ENCODE peak calls at places on chromosomes 5 and 9, in seven cellular contexts. One of them, this sample, is unnamed.

GRCh38 chr9:105127863-105128220 is 116.6 kb upstream of the SLC44A1 start:
- DNase-seq in A172: peak
- DNase-seq in SW 1271: no peak
- DNase-seq in H9: no peak
- DNase-seq in choroid plexus epithelial cell: peak
- DNase-seq in kidney epithelial cell: peak
- DNase-seq in left cardiac atrium: no peak
- DNase-seq in this sample: no peak

GRCh38 chr5:163571755-163572154 is 66.3 kb downstream of the MAT2B start:
- DNase-seq in kidney epithelial cell: peak
- DNase-seq in A172: peak
- DNase-seq in H9: no peak
- DNase-seq in choroid plexus epithelial cell: peak
- DNase-seq in left cardiac atrium: no peak
- DNase-seq in SW 1271: peak
- DNase-seq in this sample: peak

GRCh38 chr9:71637926-71638325 is 130.4 kb downstream of the CEMIP2 start:
- DNase-seq in SW 1271: no peak
- DNase-seq in left cardiac atrium: no peak
- DNase-seq in choroid plexus epithelial cell: no peak
- DNase-seq in H9: no peak
- DNase-seq in A172: no peak
- DNase-seq in kidney epithelial cell: no peak
- DNase-seq in this sample: no peak

GRCh38 chr9:108645520-108645919 is 210.3 kb downstream of the ACTL7B start:
- DNase-seq in choroid plexus epithelial cell: no peak
- DNase-seq in A172: no peak
- DNase-seq in H9: no peak
- DNase-seq in left cardiac atrium: no peak
- DNase-seq in kidney epithelial cell: no peak
- DNase-seq in SW 1271: no peak
- DNase-seq in this sample: no peak

GRCh38 chr5:116569999-116570398 is 4.6 kb downstream of the SEMA6A start:
- DNase-seq in H9: no peak
- DNase-seq in choroid plexus epithelial cell: no peak
- DNase-seq in left cardiac atrium: no peak
- DNase-seq in SW 1271: no peak
- DNase-seq in kidney epithelial cell: no peak
- DNase-seq in A172: no peak
- DNase-seq in this sample: no peak

GRCh38 chr9:70802206-70802605 is 319.2 kb downstream of the TRPM3 start:
- DNase-seq in left cardiac atrium: no peak
- DNase-seq in kidney epithelial cell: no peak
- DNase-seq in A172: no peak
- DNase-seq in H9: no peak
- DNase-seq in choroid plexus epithelial cell: peak
- DNase-seq in SW 1271: no peak
- DNase-seq in this sample: no peak

GRCh38 chr5:57037355-57037754 is 85.4 kb upstream of the MIER3 start:
- DNase-seq in choroid plexus epithelial cell: peak
- DNase-seq in left cardiac atrium: no peak
- DNase-seq in SW 1271: no peak
- DNase-seq in A172: peak
- DNase-seq in kidney epithelial cell: no peak
- DNase-seq in H9: peak
- DNase-seq in this sample: no peak

GRCh38 chr5:66247176-66247960 is 103.3 kb downstream of the SREK1 start:
- DNase-seq in A172: peak
- DNase-seq in SW 1271: peak
- DNase-seq in H9: no peak
- DNase-seq in choroid plexus epithelial cell: peak
- DNase-seq in left cardiac atrium: no peak
- DNase-seq in kidney epithelial cell: no peak
- DNase-seq in this sample: no peak

GRCh38 chr5:29550523-29550922 is 1643.0 kb upstream of the CDH6 start:
- DNase-seq in SW 1271: no peak
- DNase-seq in kidney epithelial cell: no peak
- DNase-seq in H9: no peak
- DNase-seq in A172: no peak
- DNase-seq in choroid plexus epithelial cell: no peak
- DNase-seq in left cardiac atrium: no peak
- DNase-seq in this sample: peak

GRCh38 chr9:70988551-70988950 is 132.9 kb downstream of the TRPM3 start:
- DNase-seq in left cardiac atrium: no peak
- DNase-seq in H9: no peak
- DNase-seq in kidney epithelial cell: no peak
- DNase-seq in SW 1271: no peak
- DNase-seq in choroid plexus epithelial cell: peak
- DNase-seq in A172: no peak
- DNase-seq in this sample: peak

GRCh38 chr9:76845254-76845653 is 60.7 kb downstream of the PRUNE2 start:
- DNase-seq in kidney epithelial cell: no peak
- DNase-seq in H9: no peak
- DNase-seq in choroid plexus epithelial cell: no peak
- DNase-seq in left cardiac atrium: no peak
- DNase-seq in A172: no peak
- DNase-seq in SW 1271: no peak
- DNase-seq in this sample: no peak

GRCh38 chr9:504921-505821 is 290.5 kb downstream of the DOCK8 start:
- DNase-seq in kidney epithelial cell: no peak
- DNase-seq in SW 1271: no peak
- DNase-seq in H9: peak
- DNase-seq in A172: no peak
- DNase-seq in choroid plexus epithelial cell: peak
- DNase-seq in left cardiac atrium: peak
- DNase-seq in this sample: no peak

GRCh38 chr9:110101531-110102161 is 106.3 kb downstream of the C9orf152 start:
- DNase-seq in left cardiac atrium: no peak
- DNase-seq in SW 1271: no peak
- DNase-seq in choroid plexus epithelial cell: no peak
- DNase-seq in kidney epithelial cell: no peak
- DNase-seq in A172: no peak
- DNase-seq in H9: no peak
- DNase-seq in this sample: no peak

GRCh38 chr9:23232831-23233230 is 593.2 kb downstream of the ELAVL2 start:
- DNase-seq in left cardiac atrium: no peak
- DNase-seq in kidney epithelial cell: no peak
- DNase-seq in choroid plexus epithelial cell: no peak
- DNase-seq in A172: no peak
- DNase-seq in SW 1271: no peak
- DNase-seq in H9: no peak
- DNase-seq in this sample: no peak

GRCh38 chr5:137300411-137301240 is 198.5 kb downstream of the SPOCK1 start:
- DNase-seq in A172: peak
- DNase-seq in SW 1271: no peak
- DNase-seq in left cardiac atrium: no peak
- DNase-seq in H9: no peak
- DNase-seq in choroid plexus epithelial cell: peak
- DNase-seq in kidney epithelial cell: no peak
- DNase-seq in this sample: no peak

GRCh38 chr9:26809795-26810194 is 82.8 kb downstream of the CAAP1 start:
- DNase-seq in left cardiac atrium: no peak
- DNase-seq in H9: no peak
- DNase-seq in kidney epithelial cell: peak
- DNase-seq in A172: peak
- DNase-seq in SW 1271: no peak
- DNase-seq in choroid plexus epithelial cell: peak
- DNase-seq in this sample: no peak

GRCh38 chr5:127757576-127757975 is 54.4 kb downstream of the CCDC192 start:
- DNase-seq in left cardiac atrium: peak
- DNase-seq in SW 1271: no peak
- DNase-seq in choroid plexus epithelial cell: peak
- DNase-seq in A172: peak
- DNase-seq in kidney epithelial cell: no peak
- DNase-seq in H9: no peak
- DNase-seq in this sample: peak